ENCODE peak calls at places on chromosomes 2 and 18, in eight cellular contexts. F is hepatic stellate cell; C is iPS-NIHi11; I is G401; J is foreskin keratinocyte; U is NCI-H2029; N is activated CD8-positive, alpha-beta memory T cell treated with anti-CD3 and anti-CD28 coated beads for 24 hours; D is activated naive CD4-positive, alpha-beta T cell treated with anti-CD3 and anti-CD28 coated beads for 36 hours. K is an unnamed sample.
A peak's percentile ranks its signal among the peaks of the same experiment; 100 is the strongest.

GRCh38 chr2:42569116-42569711 is 782 bp downstream of the MTA3 start:
- DNase-seq in F (peak; percentile 59), C (peak; percentile 42), I (peak; percentile 59), J (no peak), U (peak; percentile 3), N (no peak), D (peak; percentile 20), K (no peak)

GRCh38 chr2:85114586-85115330 is 18.4 kb upstream of the TCF7L1 start:
- DNase-seq in F (no peak), C (no peak), I (no peak), J (no peak), U (no peak), N (no peak), D (no peak), K (no peak)

GRCh38 chr2:136434251-136434715 is 316.3 kb upstream of the CXCR4 start:
- DNase-seq in F (no peak), C (no peak), I (no peak), J (no peak), U (no peak), N (no peak), D (no peak), K (no peak)

GRCh38 chr2:23385351-23385747 is 370 bp downstream of the KLHL29 start:
- DNase-seq in F (peak; percentile 84), C (peak; percentile 74), I (peak; percentile 50), J (no peak), U (no peak), N (no peak), D (peak; percentile 32), K (no peak)

GRCh38 chr2:84800194-84800805 is 80.6 kb downstream of the TRABD2A start:
- DNase-seq in F (no peak), C (no peak), I (no peak), J (no peak), U (no peak), N (no peak), D (no peak), K (no peak)

GRCh38 chr2:216391401-216391800 is 19.1 kb upstream of the MARCHF4 start:
- DNase-seq in F (no peak), C (no peak), I (no peak), J (no peak), U (no peak), N (no peak), D (no peak), K (no peak)

GRCh38 chr18:76973512-76974302 is 151.3 kb downstream of the ZNF236 start:
- DNase-seq in F (no peak), C (no peak), I (no peak), J (no peak), U (no peak), N (peak; percentile 47), D (no peak), K (no peak)

GRCh38 chr2:168694876-168695275 is 107.6 kb upstream of the NOSTRIN start:
- DNase-seq in F (no peak), C (no peak), I (no peak), J (no peak), U (no peak), N (no peak), D (no peak), K (no peak)

GRCh38 chr2:29806461-29806860 is 114.9 kb downstream of the ALK start:
- DNase-seq in F (no peak), C (no peak), I (no peak), J (no peak), U (no peak), N (no peak), D (no peak), K (no peak)